ENCODE peak calls at places on chromosomes 7 and 10, in five cellular contexts. N is stimulated activated CD4-positive, alpha-beta T cell treated with anti-CD3 and anti-CD28 coated beads, TNF-alpha, amount 100 ng/mL, for 24 hours; P is germinal center; B is NCI-H345; I is Caco-2. Z is an unnamed sample.

GRCh38 chr7:95684037-95684436 is 87.7 kb upstream of the PDK4 start:
- DNase-seq in N (no peak), P (no peak), B (peak), I (peak), Z (peak)

GRCh38 chr10:67976292-67977245 is 92.1 kb downstream of the SIRT1 start:
- DNase-seq in N (no peak), P (no peak), B (no peak), I (no peak), Z (peak)

GRCh38 chr7:71679480-71679879 is 547.5 kb downstream of the GALNT17 start:
- DNase-seq in N (no peak), P (no peak), B (no peak), I (no peak), Z (no peak)

GRCh38 chr7:154990964-154991514 is 11.9 kb downstream of the PAXIP1 start:
- DNase-seq in N (no peak), P (no peak), B (no peak), I (no peak), Z (no peak)

GRCh38 chr10:86187840-86188239 is 178.8 kb downstream of the GRID1 start:
- DNase-seq in N (no peak), P (no peak), B (no peak), I (no peak), Z (no peak)

GRCh38 chr7:65722361-65722792 is 150.5 kb upstream of the VKORC1L1 start:
- DNase-seq in N (peak), P (peak), B (peak), I (peak), Z (peak)

GRCh38 chr7:127876393-127876792 is 154.8 kb downstream of the LRRC4 start:
- DNase-seq in N (no peak), P (no peak), B (no peak), I (no peak), Z (peak)

GRCh38 chr7:36151921-36152755 is 916 bp upstream of the EEPD1 start:
- DNase-seq in N (no peak), P (no peak), B (no peak), I (no peak), Z (no peak)

GRCh38 chr7:2738110-2738509 is 50.1 kb downstream of the AMZ1 start:
- DNase-seq in N (no peak), P (no peak), B (no peak), I (no peak), Z (no peak)

GRCh38 chr7:151306860-151307259 is 34.8 kb upstream of the NUB1 start:
- DNase-seq in N (no peak), P (no peak), B (no peak), I (no peak), Z (no peak)

GRCh38 chr7:35529713-35530112 is 165.2 kb downstream of the HERPUD2 start:
- DNase-seq in N (no peak), P (no peak), B (no peak), I (no peak), Z (no peak)

GRCh38 chr7:44189993-44190872 is 994 bp upstream of the GCK start:
- DNase-seq in N (no peak), P (no peak), B (no peak), I (no peak), Z (no peak)

GRCh38 chr10:82880776-82881175 is 1005.8 kb downstream of the NRG3 start:
- DNase-seq in N (no peak), P (no peak), B (no peak), I (no peak), Z (no peak)

GRCh38 chr10:1410469-1411395 is 326.6 kb downstream of the ADARB2 start:
- DNase-seq in N (no peak), P (no peak), B (no peak), I (no peak), Z (no peak)

GRCh38 chr10:114352653-114353298 is 51.5 kb downstream of the AFAP1L2 start:
- DNase-seq in N (no peak), P (no peak), B (no peak), I (no peak), Z (no peak)

GRCh38 chr10:4450981-4451501 is 375.0 kb upstream of the AKR1E2 start:
- DNase-seq in N (no peak), P (no peak), B (no peak), I (no peak), Z (peak)

GRCh38 chr7:73703225-73703624 is 16.2 kb downstream of the STX1A start:
- DNase-seq in N (no peak), P (no peak), B (no peak), I (no peak), Z (no peak)

GRCh38 chr7:151847136-151847535 is 29.8 kb downstream of the PRKAG2 start:
- DNase-seq in N (no peak), P (no peak), B (no peak), I (no peak), Z (no peak)

GRCh38 chr10:118971876-118972275 is 57.6 kb upstream of the NANOS1 start:
- DNase-seq in N (no peak), P (no peak), B (no peak), I (no peak), Z (no peak)

GRCh38 chr10:72276013-72276387 is 2.3 kb downstream of the DDIT4 start:
- DNase-seq in N (no peak), P (no peak), B (peak), I (no peak), Z (peak)

GRCh38 chr7:18356195-18356645 is 139.3 kb upstream of the HDAC9 start:
- DNase-seq in N (no peak), P (peak), B (peak), I (no peak), Z (peak)

GRCh38 chr10:6008497-6009142 is 31.3 kb upstream of the IL15RA start:
- DNase-seq in N (no peak), P (no peak), B (no peak), I (no peak), Z (no peak)

GRCh38 chr10:76306859-76307258 is 875.4 kb downstream of the LRMDA start:
- DNase-seq in N (no peak), P (no peak), B (no peak), I (no peak), Z (peak)

GRCh38 chr7:157690833-157691382 is 354.1 kb downstream of the DNAJB6 start:
- DNase-seq in N (no peak), P (no peak), B (peak), I (peak), Z (peak)

GRCh38 chr10:10500941-10501340 is 516.7 kb upstream of the CELF2 start:
- DNase-seq in N (no peak), P (no peak), B (no peak), I (no peak), Z (peak)

GRCh38 chr10:627032-627992 is 62.2 kb downstream of the DIP2C start:
- DNase-seq in N (no peak), P (no peak), B (no peak), I (no peak), Z (no peak)

GRCh38 chr7:30453859-30454258 is 24.7 kb downstream of the NOD1 start:
- DNase-seq in N (no peak), P (no peak), B (no peak), I (no peak), Z (no peak)

GRCh38 chr7:36119005-36119711 is 33.9 kb upstream of the EEPD1 start:
- DNase-seq in N (no peak), P (no peak), B (peak), I (no peak), Z (peak)

GRCh38 chr7:41912426-41912825 is 209.5 kb upstream of the INHBA start:
- DNase-seq in N (no peak), P (no peak), B (no peak), I (no peak), Z (no peak)

GRCh38 chr10:28677889-28678686 is 767 bp downstream of the BAMBI start:
- DNase-seq in N (no peak), P (no peak), B (no peak), I (peak), Z (peak)

GRCh38 chr10:116888380-116889055 is 39.2 kb downstream of the ENO4 start:
- DNase-seq in N (no peak), P (no peak), B (no peak), I (peak), Z (peak)

GRCh38 chr10:3245395-3245794 is 72.8 kb upstream of the PITRM1 start:
- DNase-seq in N (no peak), P (no peak), B (no peak), I (no peak), Z (no peak)

Z was measured in EH.